ENCODE peak calls at places on chromosome 3, in five cellular contexts. One of them, this sample, is unnamed.
A peak's percentile ranks its signal among the peaks of the same experiment; 100 is the strongest.

GRCh38 chr3:106161236-106161635 is 292.4 kb upstream of the CBLB start:
- DNase-seq in CD14-positive monocyte: no peak
- DNase-seq in colonic mucosa: no peak
- DNase-seq in Peyer's patch: no peak
- DNase-seq in GM13977: no peak
- DNase-seq in this sample: no peak

GRCh38 chr3:143822374-143822773 is 25.9 kb downstream of the SLC9A9 start:
- DNase-seq in CD14-positive monocyte: no peak
- DNase-seq in colonic mucosa: no peak
- DNase-seq in Peyer's patch: no peak
- DNase-seq in GM13977: no peak
- DNase-seq in this sample: no peak

GRCh38 chr3:21392521-21392920 is 358.5 kb downstream of the ZNF385D start:
- DNase-seq in CD14-positive monocyte: no peak
- DNase-seq in colonic mucosa: no peak
- DNase-seq in Peyer's patch: no peak
- DNase-seq in GM13977: no peak
- DNase-seq in this sample: no peak

GRCh38 chr3:60017631-60018030 is 967.8 kb upstream of the CFAP20DC start:
- DNase-seq in CD14-positive monocyte: no peak
- DNase-seq in colonic mucosa: no peak
- DNase-seq in Peyer's patch: no peak
- DNase-seq in GM13977: peak; percentile 12
- DNase-seq in this sample: no peak

GRCh38 chr3:16264174-16264707 is 502 bp downstream of the DPH3 start:
- DNase-seq in CD14-positive monocyte: no peak
- DNase-seq in colonic mucosa: no peak
- DNase-seq in Peyer's patch: no peak
- DNase-seq in GM13977: no peak
- DNase-seq in this sample: no peak

GRCh38 chr3:66381621-66382020 is 119.2 kb downstream of the LRIG1 start:
- DNase-seq in CD14-positive monocyte: no peak
- DNase-seq in colonic mucosa: no peak
- DNase-seq in Peyer's patch: no peak
- DNase-seq in GM13977: no peak
- DNase-seq in this sample: no peak

GRCh38 chr3:138468886-138469285 is 34.5 kb downstream of the ESYT3 start:
- DNase-seq in CD14-positive monocyte: no peak
- DNase-seq in colonic mucosa: no peak
- DNase-seq in Peyer's patch: no peak
- DNase-seq in GM13977: no peak
- DNase-seq in this sample: no peak

GRCh38 chr3:138812806-138813205 is 21.9 kb downstream of the PIK3CB start:
- DNase-seq in CD14-positive monocyte: no peak
- DNase-seq in colonic mucosa: no peak
- DNase-seq in Peyer's patch: no peak
- DNase-seq in GM13977: no peak
- DNase-seq in this sample: no peak

GRCh38 chr3:148992027-148992634 is 791 bp downstream of the GYG1 start:
- DNase-seq in CD14-positive monocyte: peak; percentile 52
- DNase-seq in colonic mucosa: peak; percentile 44
- DNase-seq in Peyer's patch: peak; percentile 74
- DNase-seq in GM13977: peak; percentile 50
- DNase-seq in this sample: no peak

GRCh38 chr3:160018959-160019358 is 30.3 kb downstream of the IL12A start:
- DNase-seq in CD14-positive monocyte: no peak
- DNase-seq in colonic mucosa: no peak
- DNase-seq in Peyer's patch: no peak
- DNase-seq in GM13977: no peak
- DNase-seq in this sample: no peak

GRCh38 chr3:17861476-17861875 is 119.0 kb upstream of the TBC1D5 start:
- DNase-seq in CD14-positive monocyte: no peak
- DNase-seq in colonic mucosa: no peak
- DNase-seq in Peyer's patch: no peak
- DNase-seq in GM13977: no peak
- DNase-seq in this sample: no peak

GRCh38 chr3:45120615-45121158 is 25.5 kb downstream of the CDCP1 start:
- DNase-seq in CD14-positive monocyte: no peak
- DNase-seq in colonic mucosa: no peak
- DNase-seq in Peyer's patch: no peak
- DNase-seq in GM13977: no peak
- DNase-seq in this sample: no peak

GRCh38 chr3:24492971-24493551 is 1.6 kb downstream of the THRB start:
- DNase-seq in CD14-positive monocyte: no peak
- DNase-seq in colonic mucosa: no peak
- DNase-seq in Peyer's patch: no peak
- DNase-seq in GM13977: no peak
- DNase-seq in this sample: no peak

GRCh38 chr3:48155122-48155521 is 33.1 kb downstream of the CDC25A start:
- DNase-seq in CD14-positive monocyte: no peak
- DNase-seq in colonic mucosa: no peak
- DNase-seq in Peyer's patch: no peak
- DNase-seq in GM13977: no peak
- DNase-seq in this sample: no peak

GRCh38 chr3:161208931-161209330 is 12.2 kb upstream of the NMD3 start:
- DNase-seq in CD14-positive monocyte: no peak
- DNase-seq in colonic mucosa: no peak
- DNase-seq in Peyer's patch: no peak
- DNase-seq in GM13977: no peak
- DNase-seq in this sample: no peak

GRCh38 chr3:123635220-123635619 is 50.4 kb upstream of the HACD2 start:
- DNase-seq in CD14-positive monocyte: no peak
- DNase-seq in colonic mucosa: no peak
- DNase-seq in Peyer's patch: no peak
- DNase-seq in GM13977: no peak
- DNase-seq in this sample: no peak

GRCh38 chr3:141405025-141405424 is 36.7 kb downstream of the ZBTB38 start:
- DNase-seq in CD14-positive monocyte: no peak
- DNase-seq in colonic mucosa: no peak
- DNase-seq in Peyer's patch: no peak
- DNase-seq in GM13977: no peak
- DNase-seq in this sample: no peak

GRCh38 chr3:197339841-197340520 is 41.6 kb upstream of the DLG1 start:
- DNase-seq in CD14-positive monocyte: no peak
- DNase-seq in colonic mucosa: peak; percentile 30
- DNase-seq in Peyer's patch: peak; percentile 46
- DNase-seq in GM13977: no peak
- DNase-seq in this sample: no peak

GRCh38 chr3:100040846-100041245 is 73.5 kb downstream of the FILIP1L start:
- DNase-seq in CD14-positive monocyte: no peak
- DNase-seq in colonic mucosa: no peak
- DNase-seq in Peyer's patch: no peak
- DNase-seq in GM13977: no peak
- DNase-seq in this sample: no peak

DNA sequence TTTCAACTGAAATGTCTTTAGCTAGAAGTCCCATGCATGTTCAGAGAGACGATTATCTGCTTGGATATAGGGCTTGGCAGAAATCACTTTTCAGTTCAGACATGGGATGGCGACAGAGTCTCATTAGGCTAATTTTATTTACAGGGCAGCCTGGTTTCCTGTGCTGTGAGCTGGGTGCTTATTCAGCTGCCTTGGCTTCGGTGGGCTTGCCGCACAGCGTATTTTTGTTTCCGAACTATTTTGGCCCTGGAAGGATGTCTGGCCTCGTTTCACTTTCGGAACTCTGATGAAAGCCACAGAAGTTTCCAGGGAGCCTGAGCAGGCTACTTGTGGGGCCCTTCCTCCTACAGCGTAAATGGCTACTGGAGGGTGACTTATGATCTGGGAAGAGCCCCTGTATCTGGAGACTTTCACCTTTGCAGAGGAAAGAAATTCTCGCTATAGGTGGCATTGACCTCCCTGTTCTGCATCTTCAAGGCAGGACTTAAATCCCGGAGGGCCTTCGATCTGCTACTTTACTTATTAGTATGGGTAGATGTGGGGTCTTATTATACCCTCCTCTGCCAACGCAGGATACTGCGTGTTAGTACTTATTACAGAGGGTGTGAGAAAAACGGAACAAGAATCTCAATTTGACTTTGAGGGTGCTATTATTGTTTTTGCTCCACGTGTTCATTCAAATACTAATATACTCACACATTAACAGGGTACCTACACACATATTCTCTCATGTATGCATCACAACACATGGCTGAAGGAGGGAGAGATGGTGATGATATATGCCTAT is 364.0 kb upstream of the RBMS3 start:
- DNase-seq in CD14-positive monocyte: no peak
- DNase-seq in colonic mucosa: peak; percentile 32
- DNase-seq in Peyer's patch: peak; percentile 57
- DNase-seq in GM13977: peak; percentile 40
- DNase-seq in this sample: no peak
- TF ChIP-seq CTCF in CD14-positive monocyte: peak; percentile 15
- TF ChIP-seq CTCF in colonic mucosa: peak; percentile 15
- TF ChIP-seq CTCF in Peyer's patch: peak; percentile 41
- TF ChIP-seq CTCF in GM13977: peak; percentile 57
- TF ChIP-seq CTCF in this sample: peak; percentile 50

GRCh38 chr3:63450634-63451363 is 172.7 kb downstream of the SYNPR start:
- DNase-seq in CD14-positive monocyte: no peak
- DNase-seq in colonic mucosa: peak; percentile 41
- DNase-seq in Peyer's patch: peak; percentile 47
- DNase-seq in GM13977: no peak
- DNase-seq in this sample: no peak
- TF ChIP-seq CTCF in CD14-positive monocyte: no peak
- TF ChIP-seq CTCF in colonic mucosa: peak; percentile 22
- TF ChIP-seq CTCF in Peyer's patch: peak; percentile 27
- TF ChIP-seq CTCF in GM13977: no peak
- TF ChIP-seq CTCF in this sample: peak; percentile 45

GRCh38 chr3:177893321-177893720 is 642.9 kb upstream of the KCNMB2 start:
- DNase-seq in CD14-positive monocyte: no peak
- DNase-seq in colonic mucosa: no peak
- DNase-seq in Peyer's patch: no peak
- DNase-seq in GM13977: no peak
- DNase-seq in this sample: no peak
- TF ChIP-seq CTCF in CD14-positive monocyte: no peak
- TF ChIP-seq CTCF in colonic mucosa: no peak
- TF ChIP-seq CTCF in Peyer's patch: peak; percentile 21
- TF ChIP-seq CTCF in GM13977: no peak
- TF ChIP-seq CTCF in this sample: no peak

GRCh38 chr3:152970851-152971250 is 135.9 kb downstream of the P2RY1 start:
- DNase-seq in CD14-positive monocyte: no peak
- DNase-seq in colonic mucosa: no peak
- DNase-seq in Peyer's patch: no peak
- DNase-seq in GM13977: no peak
- DNase-seq in this sample: no peak

GRCh38 chr3:152971880-152972279 is 136.9 kb downstream of the P2RY1 start:
- DNase-seq in CD14-positive monocyte: no peak
- DNase-seq in colonic mucosa: no peak
- DNase-seq in Peyer's patch: no peak
- DNase-seq in GM13977: no peak
- DNase-seq in this sample: no peak

GRCh38 chr3:152964901-152965609 is 130.1 kb downstream of the P2RY1 start:
- DNase-seq in CD14-positive monocyte: no peak
- DNase-seq in colonic mucosa: no peak
- DNase-seq in Peyer's patch: no peak
- DNase-seq in GM13977: no peak
- DNase-seq in this sample: no peak

GRCh38 chr3:152969557-152970300 is 134.8 kb downstream of the P2RY1 start:
- DNase-seq in CD14-positive monocyte: no peak
- DNase-seq in colonic mucosa: no peak
- DNase-seq in Peyer's patch: no peak
- DNase-seq in GM13977: no peak
- DNase-seq in this sample: no peak

GRCh38 chr3:152968388-152969024 is 133.6 kb downstream of the P2RY1 start:
- DNase-seq in CD14-positive monocyte: no peak
- DNase-seq in colonic mucosa: no peak
- DNase-seq in Peyer's patch: no peak
- DNase-seq in GM13977: no peak
- DNase-seq in this sample: no peak
- TF ChIP-seq CTCF in CD14-positive monocyte: no peak
- TF ChIP-seq CTCF in colonic mucosa: no peak
- TF ChIP-seq CTCF in Peyer's patch: no peak
- TF ChIP-seq CTCF in GM13977: no peak
- TF ChIP-seq CTCF in this sample: no peak

DNA sequence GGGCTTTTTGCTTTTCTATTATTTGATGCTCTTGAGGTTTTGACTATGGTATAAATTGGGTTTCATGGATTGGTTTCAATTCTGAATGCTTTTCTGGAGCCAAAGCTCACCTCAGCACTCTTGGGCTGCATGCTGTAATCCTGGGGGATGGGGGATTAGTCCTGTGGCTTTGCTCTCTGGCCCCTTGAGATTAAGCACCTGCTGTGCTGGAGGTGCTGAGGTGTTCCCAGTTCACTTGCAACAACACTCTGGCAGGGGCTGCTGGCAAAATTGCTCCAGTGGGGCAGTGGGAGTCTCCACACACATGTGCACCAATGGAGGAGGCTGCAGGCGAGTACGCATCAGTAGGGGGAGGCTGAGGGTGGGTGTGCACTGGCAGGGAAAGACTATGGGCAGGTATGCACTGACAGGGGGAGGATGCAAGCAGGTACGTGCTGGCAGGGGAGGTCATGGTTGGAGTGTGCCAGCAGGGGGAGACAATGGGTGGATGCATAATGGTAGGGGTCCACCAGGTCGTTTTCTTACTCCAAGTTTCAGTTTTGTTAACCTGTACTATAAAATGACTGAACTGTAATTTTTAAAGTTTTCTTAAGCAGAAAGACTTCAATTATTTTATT is 489.2 kb downstream of the FGF12 start:
- DNase-seq in CD14-positive monocyte: no peak
- DNase-seq in colonic mucosa: no peak
- DNase-seq in Peyer's patch: no peak
- DNase-seq in GM13977: no peak
- DNase-seq in this sample: no peak
- TF ChIP-seq CTCF in CD14-positive monocyte: no peak
- TF ChIP-seq CTCF in colonic mucosa: no peak
- TF ChIP-seq CTCF in Peyer's patch: no peak
- TF ChIP-seq CTCF in GM13977: peak; percentile 11
- TF ChIP-seq CTCF in this sample: no peak

GRCh38 chr3:179655236-179655635 is 2.4 kb downstream of the USP13 start:
- DNase-seq in CD14-positive monocyte: no peak
- DNase-seq in colonic mucosa: no peak
- DNase-seq in Peyer's patch: no peak
- DNase-seq in GM13977: no peak
- DNase-seq in this sample: no peak

GRCh38 chr3:179651687-179652466 is 963 bp upstream of the USP13 start:
- DNase-seq in CD14-positive monocyte: no peak
- DNase-seq in colonic mucosa: no peak
- DNase-seq in Peyer's patch: no peak
- DNase-seq in GM13977: no peak
- DNase-seq in this sample: no peak

GRCh38 chr3:179652467-179653105 is at the start of gene USP13:
- DNase-seq in CD14-positive monocyte: no peak
- DNase-seq in colonic mucosa: peak; percentile 55
- DNase-seq in Peyer's patch: peak; percentile 81
- DNase-seq in GM13977: peak; percentile 88
- DNase-seq in this sample: peak; percentile 50

GRCh38 chr3:179653777-179654117 is 907 bp downstream of the USP13 start:
- DNase-seq in CD14-positive monocyte: no peak
- DNase-seq in colonic mucosa: no peak
- DNase-seq in Peyer's patch: peak; percentile 48
- DNase-seq in GM13977: no peak
- DNase-seq in this sample: no peak

GRCh38 chr3:179653106-179653776 is 401 bp downstream of the USP13 start:
- DNase-seq in CD14-positive monocyte: peak; percentile 48
- DNase-seq in colonic mucosa: peak; percentile 73
- DNase-seq in Peyer's patch: peak; percentile 82
- DNase-seq in GM13977: peak; percentile 68
- DNase-seq in this sample: no peak
- TF ChIP-seq CTCF in CD14-positive monocyte: no peak
- TF ChIP-seq CTCF in colonic mucosa: no peak
- TF ChIP-seq CTCF in Peyer's patch: no peak
- TF ChIP-seq CTCF in GM13977: peak; percentile 45
- TF ChIP-seq CTCF in this sample: peak; percentile 22

This sample was measured in D721Med.